ENCODE peak calls at places on chromosomes 7 and 10, in eight cellular contexts. T is uterus, Y is fibroblast of mammary gland, L is stomach, Q is cardiac muscle cell, V is NT2/D1, F is AG09309, K is BE2C. D is an unnamed sample.

GRCh38 chr7:3431306-3431705 is 130.3 kb downstream of the SDK1 start:
- DNase-seq in T (no peak), Y (peak), L (no peak), Q (no peak), V (no peak), F (no peak), K (no peak), D (no peak)

GRCh38 chr7:41107938-41108448 is 594.9 kb downstream of the INHBA start:
- DNase-seq in T (no peak), Y (peak), L (no peak), Q (no peak), V (no peak), F (no peak), K (no peak), D (no peak)

GRCh38 chr10:78170026-78170475 is 136.4 kb downstream of the RPS24 start:
- DNase-seq in T (no peak), Y (peak), L (no peak), Q (peak), V (no peak), F (peak), K (no peak), D (no peak)

GRCh38 chr10:77746313-77746712 is 108.7 kb upstream of the KCNMA1 start:
- DNase-seq in T (no peak), Y (peak), L (no peak), Q (peak), V (no peak), F (peak), K (no peak), D (peak)

GRCh38 chr10:77715081-77715480 is 77.5 kb upstream of the KCNMA1 start:
- DNase-seq in T (no peak), Y (no peak), L (no peak), Q (no peak), V (no peak), F (no peak), K (peak), D (no peak)

GRCh38 chr7:105307163-105307672 is 81.5 kb downstream of the SRPK2 start:
- DNase-seq in T (no peak), Y (no peak), L (no peak), Q (no peak), V (no peak), F (no peak), K (no peak), D (no peak)

GRCh38 chr10:69687396-69687795 is 57.3 kb downstream of the FAM241B start:
- DNase-seq in T (no peak), Y (no peak), L (no peak), Q (no peak), V (no peak), F (no peak), K (no peak), D (no peak)

GRCh38 chr10:120492366-120492765 is 35.3 kb downstream of the PLPP4 start:
- DNase-seq in T (no peak), Y (no peak), L (no peak), Q (no peak), V (no peak), F (no peak), K (peak), D (no peak)

GRCh38 chr7:157011333-157012112 is 1.1 kb upstream of the MNX1 start:
- DNase-seq in T (no peak), Y (no peak), L (no peak), Q (no peak), V (no peak), F (no peak), K (no peak), D (no peak)

GRCh38 chr10:76352300-76352699 is 920.9 kb downstream of the LRMDA start:
- DNase-seq in T (no peak), Y (peak), L (no peak), Q (peak), V (no peak), F (peak), K (no peak), D (peak)

GRCh38 chr7:68684246-68684850 is 913.9 kb upstream of the AUTS2 start:
- DNase-seq in T (no peak), Y (peak), L (no peak), Q (peak), V (peak), F (no peak), K (no peak), D (no peak)

GRCh38 chr7:141551773-141552162 is 558 bp downstream of the AGK start:
- DNase-seq in T (no peak), Y (no peak), L (no peak), Q (peak), V (no peak), F (no peak), K (no peak), D (no peak)

GRCh38 chr10:13984647-13985155 is 346.0 kb downstream of the FRMD4A start:
- DNase-seq in T (no peak), Y (peak), L (no peak), Q (peak), V (no peak), F (peak), K (no peak), D (peak)

GRCh38 chr7:87059525-87060287 is at the start of gene ELAPOR2:
- DNase-seq in T (peak), Y (peak), L (peak), Q (peak), V (peak), F (no peak), K (peak), D (peak)
- H3K4me3 ChIP-seq in T (peak), Y (peak), L (peak), Q (peak), V (peak), F (peak), K (peak), D (peak)

GRCh38 chr7:76310102-76310957 is 7.9 kb downstream of the HSPB1 start:
- DNase-seq in T (peak), Y (no peak), L (no peak), Q (no peak), V (no peak), F (no peak), K (peak), D (peak)
- H3K4me3 ChIP-seq in T (no peak), Y (no peak), L (no peak), Q (no peak), V (no peak), F (no peak), K (no peak), D (no peak)

GRCh38 chr7:1554332-1555045 is 1.5 kb downstream of the TMEM184A start:
- DNase-seq in T (no peak), Y (no peak), L (no peak), Q (no peak), V (no peak), F (no peak), K (peak), D (no peak)

GRCh38 chr7:1557006-1557405 is 1.0 kb upstream of the TMEM184A start:
- DNase-seq in T (no peak), Y (no peak), L (no peak), Q (no peak), V (no peak), F (no peak), K (no peak), D (no peak)

GRCh38 chr7:1557771-1558170 is 1.8 kb upstream of the TMEM184A start:
- DNase-seq in T (no peak), Y (no peak), L (no peak), Q (no peak), V (no peak), F (no peak), K (peak), D (no peak)

GRCh38 chr7:1555046-1555812 is 776 bp downstream of the TMEM184A start:
- DNase-seq in T (peak), Y (peak), L (peak), Q (peak), V (peak), F (no peak), K (peak), D (peak)

DNA sequence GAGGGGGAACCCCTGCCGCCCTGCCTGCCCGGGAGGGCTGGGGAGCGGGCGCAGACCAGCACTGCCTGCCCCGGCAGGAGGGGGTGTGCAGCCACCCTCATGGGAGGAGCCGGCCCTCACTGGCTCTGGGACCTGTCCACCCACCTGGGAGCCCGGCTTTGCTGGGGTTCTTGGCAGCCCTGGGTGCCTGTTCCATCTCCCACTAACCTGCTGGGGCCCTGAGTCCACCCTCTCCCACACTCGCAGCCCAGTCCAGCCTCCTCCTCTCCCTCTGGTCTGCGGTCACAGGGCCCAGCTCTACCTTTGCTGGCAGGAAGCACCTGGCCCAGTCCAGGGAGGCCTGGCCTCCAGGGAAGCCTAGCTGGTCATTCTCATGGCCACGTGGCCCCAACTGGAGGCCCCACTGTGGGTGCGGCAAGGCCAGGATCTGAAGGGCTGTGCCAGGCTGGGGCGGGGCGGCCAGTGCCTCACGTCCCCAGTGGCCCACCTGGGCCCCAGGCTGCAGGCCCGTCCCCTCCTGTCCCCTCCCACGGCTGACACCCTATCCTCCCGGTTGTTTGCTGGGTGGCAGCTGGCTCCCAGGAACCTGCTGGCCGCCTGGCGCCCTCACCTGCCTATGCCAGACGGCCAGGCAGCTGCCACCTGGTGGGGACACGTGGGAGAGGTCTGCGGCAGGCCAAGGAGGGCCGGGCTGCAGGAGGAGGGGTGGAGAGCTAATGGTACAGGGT is at the start of gene TMEM184A:
- DNase-seq in T (no peak), Y (no peak), L (peak), Q (no peak), V (peak), F (no peak), K (peak), D (peak)
- H3K4me3 ChIP-seq in T (no peak), Y (no peak), L (peak), Q (no peak), V (peak), F (no peak), K (no peak), D (no peak)

DNA sequence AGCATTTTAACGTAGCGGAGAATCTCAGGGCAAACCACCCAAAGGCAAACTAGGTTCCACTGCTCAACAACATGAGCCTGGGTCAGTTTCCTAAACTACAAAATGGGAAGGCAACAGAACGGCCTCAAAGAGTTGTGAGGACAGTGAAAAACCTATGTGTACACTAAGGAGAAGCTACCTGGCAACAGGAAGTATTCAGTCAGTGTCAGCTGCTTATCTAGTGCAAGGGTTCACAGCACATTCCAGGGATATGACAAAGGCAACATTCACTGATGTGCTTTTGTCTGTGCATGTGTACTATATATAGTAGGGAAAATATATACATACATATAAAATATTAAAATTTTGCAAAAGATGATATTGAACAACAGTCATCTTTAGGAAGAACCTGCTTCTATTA is 17.2 kb downstream of the NUDCD3 start:
- DNase-seq in T (no peak), Y (peak), L (no peak), Q (peak), V (no peak), F (no peak), K (no peak), D (no peak)
- H3K4me3 ChIP-seq in T (no peak), Y (no peak), L (no peak), Q (no peak), V (no peak), F (no peak), K (no peak), D (no peak)

DNA sequence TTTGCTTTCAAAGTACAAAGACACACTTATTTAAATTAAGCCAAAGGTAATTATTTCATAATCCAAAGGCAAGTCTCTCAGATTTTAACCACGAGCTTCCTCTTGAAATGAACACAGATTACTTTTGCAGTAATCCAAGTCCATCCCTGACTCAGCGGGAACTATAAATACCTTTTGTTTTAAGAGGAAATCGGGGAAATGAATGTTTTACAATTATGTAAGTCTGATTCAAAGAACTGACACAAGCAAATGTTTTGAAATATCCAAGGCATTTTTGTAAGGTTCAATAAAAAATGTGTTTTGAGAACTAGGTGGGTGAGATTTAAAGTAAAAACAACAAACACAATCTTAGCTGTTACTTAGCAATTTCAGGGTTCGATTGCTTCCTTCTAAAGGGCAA is 179.8 kb upstream of the ASAH2 start:
- DNase-seq in T (no peak), Y (peak), L (no peak), Q (peak), V (no peak), F (peak), K (no peak), D (no peak)
- H3K4me3 ChIP-seq in T (no peak), Y (no peak), L (no peak), Q (no peak), V (no peak), F (peak), K (no peak), D (peak)

GRCh38 chr10:103157246-103157645 is 35.8 kb downstream of the NT5C2 start:
- DNase-seq in T (no peak), Y (no peak), L (no peak), Q (no peak), V (no peak), F (no peak), K (no peak), D (no peak)

GRCh38 chr10:103153302-103153759 is 39.7 kb downstream of the NT5C2 start:
- DNase-seq in T (peak), Y (peak), L (no peak), Q (peak), V (no peak), F (no peak), K (no peak), D (no peak)

GRCh38 chr10:103155485-103156085 is 37.5 kb downstream of the NT5C2 start:
- DNase-seq in T (no peak), Y (no peak), L (no peak), Q (no peak), V (no peak), F (no peak), K (no peak), D (no peak)

GRCh38 chr10:103154464-103155299 is 38.4 kb downstream of the NT5C2 start:
- DNase-seq in T (no peak), Y (peak), L (no peak), Q (peak), V (no peak), F (no peak), K (no peak), D (no peak)

DNA sequence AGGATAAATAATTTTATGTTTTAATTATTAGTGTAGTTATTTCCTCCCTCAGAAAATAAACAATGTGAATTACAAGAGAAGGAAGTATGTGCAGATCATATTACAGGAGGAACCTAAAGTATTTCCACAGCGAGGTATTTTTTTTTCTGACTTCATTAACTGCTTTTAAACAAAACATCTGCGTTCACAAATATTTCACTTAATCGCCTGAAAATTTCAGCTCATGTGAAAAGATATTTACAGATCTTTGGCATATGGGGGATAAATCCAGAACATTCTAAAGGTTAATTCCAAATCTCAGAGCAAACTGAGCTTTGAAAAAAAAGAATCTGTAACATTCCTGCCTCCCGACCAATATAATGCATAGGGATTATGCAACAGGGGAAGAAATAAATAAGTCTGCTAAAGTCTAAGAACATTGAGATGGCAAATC is 39.3 kb downstream of the NT5C2 start:
- DNase-seq in T (no peak), Y (peak), L (no peak), Q (peak), V (no peak), F (no peak), K (no peak), D (no peak)
- H3K4me3 ChIP-seq in T (peak), Y (no peak), L (peak), Q (no peak), V (no peak), F (no peak), K (no peak), D (no peak)

GRCh38 chr7:45156516-45157272 is 897 bp upstream of the RAMP3 start:
- DNase-seq in T (no peak), Y (no peak), L (no peak), Q (no peak), V (no peak), F (no peak), K (no peak), D (no peak)

GRCh38 chr7:45155941-45156340 is 1.6 kb upstream of the RAMP3 start:
- DNase-seq in T (no peak), Y (no peak), L (no peak), Q (no peak), V (no peak), F (no peak), K (no peak), D (no peak)

GRCh38 chr7:45157286-45157652 is 322 bp upstream of the RAMP3 start:
- DNase-seq in T (no peak), Y (no peak), L (no peak), Q (no peak), V (no peak), F (no peak), K (no peak), D (no peak)

GRCh38 chr7:45159296-45159695 is 1.7 kb downstream of the RAMP3 start:
- DNase-seq in T (no peak), Y (no peak), L (no peak), Q (no peak), V (no peak), F (no peak), K (no peak), D (no peak)

GRCh38 chr7:45157653-45158401 is at the start of gene RAMP3:
- DNase-seq in T (no peak), Y (no peak), L (no peak), Q (no peak), V (no peak), F (no peak), K (no peak), D (no peak)
- H3K4me3 ChIP-seq in T (peak), Y (no peak), L (peak), Q (peak), V (peak), F (no peak), K (no peak), D (no peak)

GRCh38 chr10:17861760-17862159 is 52.6 kb downstream of the MRC1 start:
- DNase-seq in T (no peak), Y (no peak), L (no peak), Q (no peak), V (no peak), F (no peak), K (no peak), D (no peak)

GRCh38 chr10:17851611-17852010 is 42.5 kb downstream of the MRC1 start:
- DNase-seq in T (no peak), Y (no peak), L (no peak), Q (no peak), V (no peak), F (no peak), K (peak), D (no peak)

GRCh38 chr10:17854044-17854652 is 45.0 kb downstream of the MRC1 start:
- DNase-seq in T (no peak), Y (no peak), L (no peak), Q (no peak), V (no peak), F (no peak), K (no peak), D (no peak)

GRCh38 chr10:17859492-17860156 is 50.5 kb downstream of the MRC1 start:
- DNase-seq in T (no peak), Y (no peak), L (no peak), Q (no peak), V (no peak), F (no peak), K (no peak), D (no peak)

DNA sequence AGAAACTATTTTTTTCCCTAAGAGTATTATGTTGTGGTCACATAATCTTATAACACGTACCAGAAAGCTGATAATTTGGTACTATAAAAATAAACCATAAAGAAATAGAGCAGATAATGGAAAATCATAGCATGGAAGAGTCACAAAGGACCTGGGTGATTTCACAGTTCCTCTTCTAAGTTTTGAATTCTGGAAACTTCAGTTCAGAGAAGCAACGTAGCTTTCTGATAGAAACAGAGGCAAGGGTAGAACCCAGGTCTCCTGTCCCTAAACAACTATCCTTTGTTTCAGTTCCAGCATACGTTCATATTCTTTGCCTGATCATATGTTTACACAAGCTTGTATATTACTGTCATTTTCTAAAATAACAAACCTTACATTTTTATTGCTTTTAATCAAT is 47.9 kb downstream of the MRC1 start:
- DNase-seq in T (no peak), Y (no peak), L (no peak), Q (no peak), V (no peak), F (no peak), K (no peak), D (no peak)
- H3K4me3 ChIP-seq in T (no peak), Y (no peak), L (no peak), Q (no peak), V (no peak), F (no peak), K (no peak), D (no peak)

DNA sequence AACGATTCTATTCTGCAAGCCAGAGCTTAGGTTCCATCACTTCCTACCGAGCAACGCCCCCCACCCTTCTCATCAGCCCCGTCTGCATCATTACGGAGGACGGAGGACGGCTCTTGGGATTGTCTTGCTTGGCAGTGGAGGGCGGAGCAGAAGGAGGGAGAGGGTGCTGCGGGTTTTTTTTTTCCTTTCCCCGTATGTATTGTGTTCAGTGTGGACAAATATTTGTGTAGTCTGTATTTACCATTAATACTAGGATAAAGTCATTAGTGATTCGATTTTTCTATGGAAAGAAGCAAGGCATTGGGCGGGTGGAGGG is 125.1 kb downstream of the CLEC2L start:
- DNase-seq in T (no peak), Y (no peak), L (no peak), Q (no peak), V (no peak), F (no peak), K (no peak), D (no peak)
- H3K4me3 ChIP-seq in T (no peak), Y (no peak), L (peak), Q (no peak), V (no peak), F (no peak), K (no peak), D (no peak)